ENCODE peak calls at places on chromosomes 1 and 21, in six cellular contexts. E, J, S, O, X and D are unnamed samples.

GRCh38 chr1:13577846-13578245 is 5.8 kb upstream of the PDPN start:
- DNase-seq in E (no peak), J (no peak), S (no peak), O (no peak), X (no peak), D (no peak)

GRCh38 chr1:215568287-215568692 is 1.2 kb downstream of the KCTD3 start:
- DNase-seq in E (peak), J (peak), S (no peak), O (no peak), X (no peak), D (peak)

GRCh38 chr21:39724944-39725343 is 20.0 kb upstream of the IGSF5 start:
- DNase-seq in E (no peak), J (no peak), S (no peak), O (no peak), X (no peak), D (peak)

GRCh38 chr21:35026617-35027557 is 22.2 kb downstream of the RUNX1 start:
- DNase-seq in E (no peak), J (peak), S (no peak), O (peak), X (no peak), D (no peak)

GRCh38 chr1:22286491-22286890 is 143.6 kb upstream of the WNT4 start:
- DNase-seq in E (no peak), J (peak), S (no peak), O (no peak), X (no peak), D (peak)

GRCh38 chr1:167713330-167714081 is 8.3 kb upstream of the MPZL1 start:
- DNase-seq in E (no peak), J (peak), S (no peak), O (no peak), X (no peak), D (peak)

GRCh38 chr1:15394261-15394543 is 15.5 kb upstream of the EFHD2 start:
- DNase-seq in E (no peak), J (no peak), S (no peak), O (no peak), X (no peak), D (no peak)

GRCh38 chr21:15793109-15793508 is 63.3 kb downstream of the USP25 start:
- DNase-seq in E (no peak), J (no peak), S (no peak), O (no peak), X (no peak), D (no peak)

GRCh38 chr1:213552045-213552444 is 435.7 kb upstream of the PROX1 start:
- DNase-seq in E (no peak), J (no peak), S (no peak), O (no peak), X (no peak), D (no peak)

GRCh38 chr1:89907669-89908293 is 86.9 kb downstream of the LRRC8D start:
- DNase-seq in E (peak), J (peak), S (no peak), O (no peak), X (no peak), D (no peak)

GRCh38 chr21:28752131-28752530 is 240.5 kb downstream of the LTN1 start:
- DNase-seq in E (no peak), J (no peak), S (no peak), O (peak), X (no peak), D (no peak)

GRCh38 chr21:29265690-29266479 is 32.8 kb upstream of the BACH1 start:
- DNase-seq in E (no peak), J (no peak), S (no peak), O (no peak), X (peak), D (no peak)

GRCh38 chr1:9576903-9577302 is 11.8 kb upstream of the TMEM201 start:
- DNase-seq in E (no peak), J (no peak), S (no peak), O (no peak), X (no peak), D (no peak)

GRCh38 chr1:154326546-154327465 is 1.5 kb downstream of the ATP8B2 start:
- DNase-seq in E (no peak), J (peak), S (no peak), O (no peak), X (no peak), D (no peak)

GRCh38 chr21:33197546-33197945 is 32.2 kb upstream of the IFNAR2 start:
- DNase-seq in E (no peak), J (no peak), S (no peak), O (no peak), X (no peak), D (no peak)

GRCh38 chr21:27532081-27532480 is 565.2 kb upstream of the ADAMTS5 start:
- DNase-seq in E (peak), J (no peak), S (no peak), O (peak), X (no peak), D (no peak)

GRCh38 chr1:225882008-225882698 is at the start of gene TMEM63A:
- DNase-seq in E (peak), J (peak), S (peak), O (peak), X (peak), D (peak)

GRCh38 chr1:20603473-20604464 is 14.9 kb downstream of the CDA start:
- DNase-seq in E (no peak), J (no peak), S (no peak), O (peak), X (no peak), D (no peak)

GRCh38 chr1:52229494-52229893 is 87.6 kb downstream of the ZFYVE9 start:
- DNase-seq in E (no peak), J (no peak), S (no peak), O (no peak), X (no peak), D (no peak)
- TF ChIP-seq RAD21 in E (no peak), J (no peak), S (no peak), O (no peak), X (no peak), D (no peak)

GRCh38 chr1:209835782-209836298 is 8.1 kb downstream of the UTP25 start:
- DNase-seq in E (no peak), J (no peak), S (no peak), O (no peak), X (no peak), D (no peak)
- TF ChIP-seq REST in E (no peak), J (no peak), S (no peak), O (no peak), X (no peak), D (no peak)

DNA sequence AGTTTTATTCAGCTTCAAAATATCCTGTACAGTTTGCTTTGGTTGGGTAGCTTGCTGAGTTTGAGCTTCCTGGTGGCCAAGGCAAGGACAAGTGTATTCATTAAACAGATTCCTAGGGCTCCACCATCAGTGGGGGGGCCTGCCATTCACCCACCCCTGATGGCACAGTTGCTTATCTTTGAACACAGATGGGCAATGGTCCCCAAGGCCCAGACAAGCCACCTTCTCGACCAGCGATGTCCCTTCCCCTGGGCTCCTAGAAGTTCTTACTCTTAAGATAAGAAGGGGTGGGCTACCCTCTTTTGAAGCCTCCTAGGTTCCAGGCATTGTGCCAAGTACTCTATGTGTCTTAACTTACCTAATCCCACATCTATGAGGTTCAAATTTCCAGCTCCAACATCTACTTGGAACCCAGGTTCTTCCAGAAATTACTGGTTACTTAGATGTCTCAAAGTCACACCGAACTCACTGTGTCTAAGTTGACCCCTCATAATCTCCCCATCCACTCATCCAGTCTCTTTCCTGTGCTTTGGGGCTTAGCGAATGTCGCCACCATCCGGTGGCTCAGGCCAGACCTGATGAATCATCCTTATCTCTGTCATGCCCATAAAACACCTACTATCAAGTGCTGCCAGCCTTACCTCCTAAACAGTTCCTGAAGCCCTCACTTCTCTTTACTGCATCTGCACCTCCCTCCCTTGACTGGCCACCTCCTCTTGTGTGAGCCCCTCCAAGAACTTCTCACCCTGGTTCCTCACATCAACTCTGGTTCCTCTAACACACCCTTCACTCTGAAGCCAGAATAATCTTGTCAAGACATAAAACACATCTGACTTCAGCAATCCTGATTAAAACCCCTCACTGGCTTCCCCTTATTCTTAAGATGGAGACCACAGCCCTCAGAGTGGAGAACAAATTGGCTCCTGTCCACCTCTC is 50.1 kb downstream of the KLHDC7A start:
- DNase-seq in E (no peak), J (peak), S (peak), O (peak), X (no peak), D (peak)
- TF ChIP-seq RAD21 in E (peak), J (peak), S (peak), O (peak), X (peak), D (peak)

DNA sequence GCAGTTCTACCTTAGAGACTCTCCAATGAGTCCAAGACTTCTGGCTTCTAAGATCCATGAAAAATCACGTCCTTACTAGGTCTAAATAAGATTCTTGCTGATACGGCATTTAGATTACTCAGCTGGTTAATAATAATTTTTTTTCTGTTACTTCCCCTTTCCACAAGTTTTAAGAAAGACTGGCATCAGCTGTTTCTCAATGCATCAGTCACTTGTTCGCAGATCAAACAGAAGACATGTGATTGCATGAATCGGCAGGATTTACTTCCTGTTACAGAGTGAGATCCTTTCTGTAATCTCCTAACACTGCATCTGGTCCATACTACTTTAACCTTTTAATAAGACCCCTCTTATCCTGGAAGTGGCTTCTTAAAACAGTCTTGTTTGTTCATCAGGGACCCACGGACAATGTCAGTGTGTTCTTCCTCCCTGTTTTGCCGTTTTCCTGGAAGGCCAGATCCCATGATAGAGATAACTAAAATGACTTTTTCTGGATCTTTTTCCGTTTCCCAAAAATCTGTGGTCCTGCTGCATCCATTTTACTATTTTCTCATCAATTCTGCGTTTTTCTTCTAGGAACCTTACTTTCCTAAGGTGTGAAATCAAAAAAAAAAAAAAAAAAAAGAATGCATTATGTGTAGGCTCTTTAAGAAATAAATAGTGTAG is 6.1 kb downstream of the NPL start:
- DNase-seq in E (peak), J (peak), S (no peak), O (no peak), X (no peak), D (no peak)
- TF ChIP-seq REST in E (no peak), J (no peak), S (no peak), O (no peak), X (no peak), D (no peak)

DNA sequence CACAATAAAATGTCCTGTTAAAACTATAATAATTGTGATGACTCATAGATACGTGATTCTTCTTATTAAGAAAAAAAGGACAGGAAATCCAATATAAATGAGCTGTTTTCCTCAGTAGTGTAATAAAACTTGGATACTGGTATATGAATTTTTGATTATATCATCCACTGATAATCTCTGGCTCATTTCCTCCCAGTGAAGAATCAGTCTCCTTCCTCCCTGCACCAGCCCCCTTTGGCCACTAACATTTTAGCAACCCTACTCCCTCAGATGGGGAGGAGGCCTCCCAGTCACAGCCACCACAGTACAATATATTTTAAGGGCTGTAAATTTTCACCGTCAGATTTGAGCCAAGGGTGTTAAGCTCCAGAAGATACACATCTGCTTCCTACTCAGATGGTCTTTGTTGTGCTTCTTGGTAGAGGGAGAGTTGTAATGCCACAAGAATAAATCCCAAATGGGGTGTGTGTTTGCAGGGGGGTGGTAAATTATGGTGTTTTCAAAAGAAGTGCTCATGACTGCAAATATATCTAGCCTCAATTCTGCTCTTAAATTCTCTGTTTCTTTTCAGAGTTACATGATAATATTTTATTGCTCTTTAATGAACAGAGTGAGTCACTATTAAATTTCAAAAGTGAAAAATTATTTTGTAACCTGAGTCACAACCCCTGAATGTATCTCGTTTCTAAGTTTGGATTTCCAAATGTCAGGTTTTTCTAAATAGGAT is 153.5 kb downstream of the HLX start:
- DNase-seq in E (no peak), J (peak), S (no peak), O (no peak), X (no peak), D (no peak)
- TF ChIP-seq RAD21 in E (no peak), J (no peak), S (no peak), O (no peak), X (no peak), D (no peak)

GRCh38 chr21:20970691-20971090 is 27.5 kb upstream of the NCAM2 start:
- DNase-seq in E (no peak), J (no peak), S (no peak), O (no peak), X (no peak), D (no peak)

GRCh38 chr21:20968391-20968790 is 29.8 kb upstream of the NCAM2 start:
- DNase-seq in E (no peak), J (no peak), S (no peak), O (no peak), X (no peak), D (no peak)

GRCh38 chr21:20971296-20971921 is 26.8 kb upstream of the NCAM2 start:
- DNase-seq in E (no peak), J (peak), S (no peak), O (peak), X (no peak), D (peak)
- TF ChIP-seq REST in E (no peak), J (no peak), S (no peak), O (no peak), X (no peak), D (no peak)

GRCh38 chr1:54475357-54476230 is 69.4 kb upstream of the SSBP3 start:
- DNase-seq in E (no peak), J (no peak), S (no peak), O (no peak), X (no peak), D (peak)
- TF ChIP-seq RAD21 in E (no peak), J (no peak), S (no peak), O (no peak), X (no peak), D (no peak)

DNA sequence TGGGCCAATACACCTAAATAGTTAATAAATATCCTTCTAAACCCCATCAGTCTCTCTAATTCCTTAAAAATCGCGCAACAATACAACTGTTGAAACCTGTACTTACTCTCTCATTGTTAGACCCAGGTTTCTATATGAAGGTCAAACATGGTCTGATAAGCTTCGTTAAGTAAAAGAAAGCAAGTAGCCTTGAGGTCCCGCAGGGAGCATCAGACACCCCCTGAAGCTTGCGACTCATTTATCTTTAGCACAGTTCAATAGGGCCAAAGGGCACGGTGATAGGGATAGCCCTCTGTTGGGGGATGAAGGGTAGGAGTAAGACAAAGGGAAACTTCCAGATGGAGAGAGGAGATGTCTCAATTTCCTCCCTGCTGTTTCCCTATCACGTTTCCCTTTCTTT is 27.3 kb upstream of the THEM4 start:
- DNase-seq in E (no peak), J (peak), S (no peak), O (peak), X (no peak), D (no peak)
- TF ChIP-seq REST in E (no peak), J (no peak), S (no peak), O (no peak), X (no peak), D (no peak)

GRCh38 chr1:17070163-17070525 is 16.3 kb upstream of the SDHB start:
- DNase-seq in E (no peak), J (no peak), S (no peak), O (no peak), X (no peak), D (no peak)
- TF ChIP-seq RAD21 in E (no peak), J (no peak), S (no peak), O (no peak), X (no peak), D (no peak)

GRCh38 chr1:8017495-8018310 is 8.4 kb downstream of the ERRFI1 start:
- DNase-seq in E (no peak), J (no peak), S (no peak), O (peak), X (no peak), D (no peak)

GRCh38 chr1:8018492-8019228 is 7.4 kb downstream of the ERRFI1 start:
- DNase-seq in E (no peak), J (no peak), S (no peak), O (no peak), X (no peak), D (no peak)

GRCh38 chr1:8021676-8022266 is 4.3 kb downstream of the ERRFI1 start:
- DNase-seq in E (no peak), J (no peak), S (no peak), O (no peak), X (no peak), D (no peak)

GRCh38 chr1:8020032-8020431 is 6.1 kb downstream of the ERRFI1 start:
- DNase-seq in E (no peak), J (no peak), S (no peak), O (peak), X (no peak), D (no peak)

DNA sequence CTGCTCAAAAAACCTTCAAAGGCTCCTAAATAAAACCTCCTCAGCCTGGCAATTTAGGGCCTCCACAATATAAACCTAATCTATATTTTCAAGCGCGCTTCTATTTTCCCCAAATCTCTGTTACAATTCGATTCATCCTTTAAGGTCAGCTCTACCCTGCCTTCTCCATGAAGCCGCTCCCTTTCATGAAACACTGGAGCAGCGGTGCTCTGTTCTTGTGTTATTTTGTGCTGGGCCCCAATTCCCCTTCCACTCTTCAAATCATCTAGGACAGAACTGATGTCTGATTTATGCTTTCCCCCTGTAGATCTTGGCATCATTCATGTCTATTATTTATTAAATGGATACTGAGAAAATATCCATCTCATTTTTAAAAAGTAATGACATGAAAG is 6.9 kb downstream of the ERRFI1 start:
- DNase-seq in E (no peak), J (no peak), S (no peak), O (no peak), X (no peak), D (no peak)
- TF ChIP-seq REST in E (no peak), J (no peak), S (no peak), O (no peak), X (no peak), D (no peak)